ENCODE peak calls at places on chromosome 1, in four cellular contexts. L is activated naive CD4-positive, alpha-beta T cell treated with anti-CD3 and anti-CD28 coated beads, Interleukin-2, amount 50 U/mL, for 72 hours; G is stimulated activated CD8-positive, alpha-beta memory T cell treated with anti-CD3 and anti-CD28 coated beads, Interleukin-4, amount 100 ng/mL, for 24 hours; Q is NCI-H1930. R is an unnamed sample.
A peak's percentile ranks its signal among the peaks of the same experiment; 100 is the strongest.

GRCh38 chr1:62724430-62724829 is 36.2 kb upstream of the DOCK7 start:
- DNase-seq in L (no peak), G (no peak), Q (no peak), R (no peak)

GRCh38 chr1:11543796-11544195 is 64.8 kb downstream of the DISP3 start:
- DNase-seq in L (no peak), G (no peak), Q (no peak), R (no peak)

GRCh38 chr1:45038240-45038639 is 26.2 kb downstream of the UROD start:
- DNase-seq in L (no peak), G (no peak), Q (no peak), R (no peak)

GRCh38 chr1:206713910-206714312 is 29.2 kb downstream of the MAPKAPK2 start:
- DNase-seq in L (no peak), G (no peak), Q (no peak), R (no peak)

GRCh38 chr1:190578531-190578930 is 100.9 kb upstream of the BRINP3 start:
- DNase-seq in L (no peak), G (no peak), Q (no peak), R (no peak)

GRCh38 chr1:22712502-22713271 is 2.0 kb downstream of the EPHB2 start:
- DNase-seq in L (no peak), G (peak; percentile 42), Q (no peak), R (no peak)

GRCh38 chr1:203901581-203901980 is 40.2 kb downstream of the SNRPE start:
- DNase-seq in L (no peak), G (no peak), Q (no peak), R (no peak)

GRCh38 chr1:87077959-87078673 is 163.7 kb downstream of the HS2ST1 start:
- DNase-seq in L (no peak), G (no peak), Q (no peak), R (no peak)